ENCODE peak calls at places on chromosomes 11 and 22, in four cellular contexts. One of them, this sample, is unnamed.

GRCh38 chr11:94525933-94526332 is 13.7 kb downstream of the C11orf97 start:
- DNase-seq in AG04450: no peak
- DNase-seq in psoas muscle: peak; percentile 65
- DNase-seq in IMR-90: peak; percentile 74
- DNase-seq in this sample: peak; percentile 79

GRCh38 chr11:74815966-74816365 is 67.3 kb downstream of the RNF169 start:
- DNase-seq in AG04450: no peak
- DNase-seq in psoas muscle: no peak
- DNase-seq in IMR-90: no peak
- DNase-seq in this sample: no peak

GRCh38 chr22:46574993-46575914 is 37.8 kb upstream of the CELSR1 start:
- DNase-seq in IMR-90: no peak
- DNase-seq in psoas muscle: peak; percentile 59
- DNase-seq in AG04450: no peak
- DNase-seq in this sample: no peak

GRCh38 chr11:46278387-46279173 is 1.1 kb downstream of the CREB3L1 start:
- DNase-seq in IMR-90: peak; percentile 59
- DNase-seq in AG04450: no peak
- DNase-seq in psoas muscle: no peak
- DNase-seq in this sample: peak; percentile 60

GRCh38 chr11:116885951-116886629 is 48.7 kb upstream of the APOA1 start:
- DNase-seq in AG04450: peak; percentile 44
- DNase-seq in psoas muscle: no peak
- DNase-seq in IMR-90: peak; percentile 85
- DNase-seq in this sample: peak; percentile 78

GRCh38 chr11:128555606-128556005 is 31.8 kb downstream of the ETS1 start:
- DNase-seq in AG04450: no peak
- DNase-seq in psoas muscle: no peak
- DNase-seq in IMR-90: no peak
- DNase-seq in this sample: peak; percentile 47

GRCh38 chr11:91871791-91872190 is 352.8 kb upstream of the FAT3 start:
- DNase-seq in IMR-90: no peak
- DNase-seq in psoas muscle: no peak
- DNase-seq in AG04450: no peak
- DNase-seq in this sample: no peak

GRCh38 chr22:19872779-19873137 is 18.1 kb upstream of the GNB1L start:
- DNase-seq in psoas muscle: peak; percentile 50
- DNase-seq in AG04450: no peak
- DNase-seq in IMR-90: no peak
- DNase-seq in this sample: no peak

GRCh38 chr11:13376838-13377237 is 86.2 kb downstream of the BTBD10 start:
- DNase-seq in psoas muscle: no peak
- DNase-seq in AG04450: no peak
- DNase-seq in IMR-90: no peak
- DNase-seq in this sample: no peak

GRCh38 chr11:130652671-130653335 is 204.4 kb downstream of the ADAMTS15 start:
- DNase-seq in IMR-90: peak; percentile 89
- DNase-seq in psoas muscle: peak; percentile 87
- DNase-seq in AG04450: peak; percentile 73
- DNase-seq in this sample: peak; percentile 95

GRCh38 chr11:119529936-119530335 is 107.0 kb upstream of the THY1 start:
- DNase-seq in psoas muscle: no peak
- DNase-seq in IMR-90: no peak
- DNase-seq in AG04450: no peak
- DNase-seq in this sample: no peak

GRCh38 chr11:16784671-16785070 is 46.2 kb downstream of the C11orf58 start:
- DNase-seq in psoas muscle: no peak
- DNase-seq in AG04450: no peak
- DNase-seq in IMR-90: no peak
- DNase-seq in this sample: no peak

GRCh38 chr11:134566311-134566710 is 154.3 kb upstream of the B3GAT1 start:
- DNase-seq in psoas muscle: no peak
- DNase-seq in AG04450: no peak
- DNase-seq in IMR-90: no peak
- DNase-seq in this sample: no peak

GRCh38 chr11:133815636-133816035 is 29.7 kb downstream of the SPATA19 start:
- DNase-seq in AG04450: no peak
- DNase-seq in psoas muscle: no peak
- DNase-seq in IMR-90: no peak
- DNase-seq in this sample: no peak

GRCh38 chr11:9078113-9079041 is 13.0 kb downstream of the SCUBE2 start:
- DNase-seq in IMR-90: peak; percentile 34
- DNase-seq in AG04450: peak; percentile 10
- DNase-seq in psoas muscle: no peak
- DNase-seq in this sample: peak; percentile 5

GRCh38 chr22:30275625-30276024 is 9.0 kb upstream of the OSM start:
- DNase-seq in AG04450: no peak
- DNase-seq in psoas muscle: no peak
- DNase-seq in IMR-90: no peak
- DNase-seq in this sample: no peak

GRCh38 chr11:126999366-126999765 is 1.2 kb downstream of the KIRREL3 start:
- DNase-seq in AG04450: no peak
- DNase-seq in psoas muscle: no peak
- DNase-seq in IMR-90: no peak
- DNase-seq in this sample: no peak

GRCh38 chr11:30683176-30683575 is 97.0 kb upstream of the MPPED2 start:
- DNase-seq in psoas muscle: no peak
- DNase-seq in IMR-90: peak; percentile 22
- DNase-seq in AG04450: no peak
- DNase-seq in this sample: peak; percentile 1

GRCh38 chr11:206516-207212 is 535 bp downstream of the BET1L start:
- DNase-seq in AG04450: no peak
- DNase-seq in IMR-90: no peak
- DNase-seq in psoas muscle: no peak
- DNase-seq in this sample: peak; percentile 28

GRCh38 chr11:111452146-111452545 is 60.0 kb downstream of the BTG4 start:
- DNase-seq in psoas muscle: no peak
- DNase-seq in IMR-90: peak; percentile 82
- DNase-seq in AG04450: no peak
- DNase-seq in this sample: peak; percentile 36

GRCh38 chr11:76266269-76266668 is 60.0 kb upstream of the WNT11 start:
- DNase-seq in psoas muscle: no peak
- DNase-seq in IMR-90: peak; percentile 79
- DNase-seq in AG04450: peak; percentile 8
- DNase-seq in this sample: peak; percentile 83

GRCh38 chr22:20881231-20881630 is 22.4 kb downstream of the SNAP29 start:
- DNase-seq in IMR-90: peak; percentile 19
- DNase-seq in psoas muscle: no peak
- DNase-seq in AG04450: no peak
- DNase-seq in this sample: no peak

GRCh38 chr11:121365304-121365703 is 72.7 kb downstream of the SC5D start:
- DNase-seq in AG04450: no peak
- DNase-seq in psoas muscle: no peak
- DNase-seq in IMR-90: no peak
- DNase-seq in this sample: no peak

GRCh38 chr11:27020736-27021135 is 19.9 kb upstream of the BBOX1 start:
- DNase-seq in psoas muscle: no peak
- DNase-seq in AG04450: no peak
- DNase-seq in IMR-90: no peak
- DNase-seq in this sample: no peak

GRCh38 chr11:126474220-126474619 is 118.7 kb downstream of the ST3GAL4 start:
- DNase-seq in IMR-90: no peak
- DNase-seq in AG04450: no peak
- DNase-seq in psoas muscle: no peak
- DNase-seq in this sample: no peak

GRCh38 chr22:42090596-42091445 is at the start of gene NDUFA6:
- DNase-seq in IMR-90: peak; percentile 99
- DNase-seq in AG04450: peak; percentile 97
- DNase-seq in psoas muscle: peak; percentile 99
- DNase-seq in this sample: peak; percentile 98

GRCh38 chr22:29385748-29386147 is 2.6 kb downstream of the AP1B1 start:
- DNase-seq in IMR-90: no peak
- DNase-seq in AG04450: no peak
- DNase-seq in psoas muscle: no peak
- DNase-seq in this sample: no peak

GRCh38 chr11:125663910-125664309 is 16.7 kb downstream of the ACRV1 start:
- DNase-seq in AG04450: no peak
- DNase-seq in IMR-90: no peak
- DNase-seq in psoas muscle: no peak
- DNase-seq in this sample: no peak

GRCh38 chr11:46237248-46238077 is 40.0 kb upstream of the CREB3L1 start:
- DNase-seq in psoas muscle: peak; percentile 68
- DNase-seq in AG04450: peak; percentile 51
- DNase-seq in IMR-90: peak; percentile 92
- DNase-seq in this sample: peak; percentile 80

GRCh38 chr22:19876941-19877625 is 22.4 kb upstream of the GNB1L start:
- DNase-seq in IMR-90: no peak
- DNase-seq in psoas muscle: no peak
- DNase-seq in AG04450: no peak
- DNase-seq in this sample: no peak

GRCh38 chr11:75276696-75277095 is 36.1 kb downstream of the TPBGL start:
- DNase-seq in AG04450: no peak
- DNase-seq in psoas muscle: no peak
- DNase-seq in IMR-90: no peak
- DNase-seq in this sample: no peak

GRCh38 chr22:28899199-28899853 is 16.0 kb downstream of the ZNRF3 start:
- DNase-seq in AG04450: no peak
- DNase-seq in IMR-90: peak; percentile 20
- DNase-seq in psoas muscle: no peak
- DNase-seq in this sample: peak; percentile 54

GRCh38 chr11:64017950-64018224 is 17.8 kb upstream of the FLRT1 start:
- DNase-seq in psoas muscle: no peak
- DNase-seq in IMR-90: no peak
- DNase-seq in AG04450: no peak
- DNase-seq in this sample: no peak
- TF ChIP-seq CTCF in psoas muscle: no peak
- TF ChIP-seq CTCF in IMR-90: no peak
- TF ChIP-seq CTCF in AG04450: no peak
- TF ChIP-seq CTCF in this sample: no peak

GRCh38 chr11:10806206-10806605 is 2.5 kb downstream of the EIF4G2 start:
- DNase-seq in IMR-90: no peak
- DNase-seq in AG04450: no peak
- DNase-seq in psoas muscle: no peak
- DNase-seq in this sample: no peak
- H3K4me3 ChIP-seq in IMR-90: no peak overlapping the region
- H3K4me3 ChIP-seq in AG04450: peak overlapping the region; percentile 93
- H3K4me3 ChIP-seq in psoas muscle: peak overlapping the region; percentile 97
- H3K4me3 ChIP-seq in this sample: peak overlapping the region; percentile 86

GRCh38 chr11:70931430-70931829 is 320.9 kb downstream of the SHANK2 start:
- DNase-seq in AG04450: no peak
- DNase-seq in IMR-90: no peak
- DNase-seq in psoas muscle: peak; percentile 36
- DNase-seq in this sample: no peak

GRCh38 chr11:70925238-70925637 is 327.1 kb downstream of the SHANK2 start:
- DNase-seq in IMR-90: no peak
- DNase-seq in AG04450: no peak
- DNase-seq in psoas muscle: no peak
- DNase-seq in this sample: no peak

GRCh38 chr11:70926543-70926942 is 325.8 kb downstream of the SHANK2 start:
- DNase-seq in AG04450: no peak
- DNase-seq in psoas muscle: no peak
- DNase-seq in IMR-90: no peak
- DNase-seq in this sample: no peak

GRCh38 chr11:70930215-70930614 is 322.2 kb downstream of the SHANK2 start:
- DNase-seq in AG04450: no peak
- DNase-seq in psoas muscle: no peak
- DNase-seq in IMR-90: no peak
- DNase-seq in this sample: no peak

DNA sequence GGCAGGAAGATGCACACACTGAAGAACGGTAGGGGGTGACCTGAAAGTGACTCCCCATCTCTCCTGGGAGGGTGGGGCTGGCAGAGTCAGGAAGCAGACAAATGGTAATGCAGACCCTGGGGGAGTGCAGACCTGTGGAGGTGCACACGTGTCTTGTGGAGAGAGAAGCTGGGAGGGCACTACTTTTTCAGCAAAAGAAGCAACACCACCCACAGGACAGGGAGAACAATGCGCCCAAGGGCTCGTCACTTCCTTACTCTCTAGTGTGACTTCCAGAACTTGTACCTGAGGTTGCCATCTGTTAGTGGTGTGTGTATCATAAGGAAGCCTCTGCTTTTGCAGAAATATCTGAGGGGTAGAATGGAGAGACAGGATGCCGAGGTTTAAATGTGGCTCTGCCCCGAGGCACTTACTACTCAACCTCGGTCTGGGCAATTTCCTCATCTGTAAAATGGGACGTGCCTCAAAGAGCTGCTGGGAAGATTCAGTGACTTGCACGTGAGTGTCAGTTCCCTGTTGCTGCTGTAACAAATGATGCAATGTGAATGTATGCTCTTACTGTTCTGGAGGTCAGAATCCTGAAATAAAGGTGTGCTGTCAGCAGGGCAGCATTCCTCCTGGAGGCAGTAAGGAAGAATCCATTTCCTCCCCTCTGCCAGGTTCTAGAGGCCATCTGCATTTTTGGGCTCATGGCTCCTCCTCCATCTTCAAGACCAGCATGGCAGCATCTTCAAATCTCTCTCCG is 323.4 kb downstream of the SHANK2 start:
- DNase-seq in IMR-90: no peak
- DNase-seq in AG04450: no peak
- DNase-seq in psoas muscle: peak; percentile 34
- DNase-seq in this sample: no peak
- TF ChIP-seq CTCF in IMR-90: no peak
- TF ChIP-seq CTCF in AG04450: no peak
- TF ChIP-seq CTCF in psoas muscle: no peak
- TF ChIP-seq CTCF in this sample: no peak

GRCh38 chr11:2135018-2135569 is 4.1 kb downstream of the IGF2 start:
- DNase-seq in IMR-90: no peak
- DNase-seq in psoas muscle: peak; percentile 45
- DNase-seq in AG04450: no peak
- DNase-seq in this sample: no peak
- H3K4me3 ChIP-seq in IMR-90: no peak overlapping the region
- H3K4me3 ChIP-seq in psoas muscle: no peak overlapping the region
- H3K4me3 ChIP-seq in AG04450: no peak overlapping the region
- H3K4me3 ChIP-seq in this sample: no peak overlapping the region

DNA sequence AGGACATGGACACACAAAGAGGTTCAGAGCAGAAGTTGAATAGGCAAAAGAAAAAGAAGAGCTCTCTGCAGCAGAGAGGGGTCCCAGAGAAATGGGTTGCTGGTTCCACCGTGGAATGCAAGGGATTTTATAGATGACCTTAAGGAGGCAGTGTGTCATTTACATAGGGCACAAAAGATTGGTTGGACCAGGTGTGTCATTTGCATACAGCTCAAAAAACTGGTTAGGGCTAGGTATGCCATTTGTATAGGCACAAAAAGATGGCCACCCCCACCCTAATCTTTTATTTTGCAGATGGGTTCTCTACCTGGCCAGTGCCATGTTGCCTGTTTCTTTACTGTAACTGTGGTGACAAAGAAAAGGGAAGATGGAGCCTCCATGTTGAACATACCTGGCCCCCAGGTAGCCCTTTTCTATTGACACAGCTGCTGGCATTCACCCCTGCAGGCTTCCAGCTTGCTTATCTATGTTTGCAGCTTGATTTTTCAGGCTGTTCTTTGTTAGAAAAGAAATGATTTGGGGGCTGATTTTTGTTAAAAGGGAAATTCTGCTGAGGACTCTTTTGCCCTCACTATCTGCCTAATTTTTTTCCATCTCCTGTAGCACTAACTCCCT is 3.1 kb upstream of the CAVIN3 start:
- DNase-seq in psoas muscle: no peak
- DNase-seq in IMR-90: no peak
- DNase-seq in AG04450: no peak
- DNase-seq in this sample: no peak
- TF ChIP-seq CTCF in psoas muscle: no peak
- TF ChIP-seq CTCF in IMR-90: no peak
- TF ChIP-seq CTCF in AG04450: no peak
- TF ChIP-seq CTCF in this sample: no peak

This sample was measured in AG10803.